ENCODE peak calls at places on chromosomes 6 and 20, in six cellular contexts. N is activated CD8-positive, alpha-beta memory T cell treated with anti-CD3 and anti-CD28 coated beads for 48 hours; L is activated T-helper 1 cell treated with Interleukin-2 at 50 U/mL for 16 hours; Z is astrocyte of the spinal cord; K is stimulated activated CD4-positive, alpha-beta T cell treated with anti-CD3 and anti-CD28 coated beads, Interleukin-2, amount 100 ng/mL, for 24 hours; H is nephron progenitor cell. R is an unnamed sample.

GRCh38 chr20:1809611-1810510 is 85.3 kb upstream of the SIRPA start:
- DNase-seq in Z (peak; percentile 49), K (no peak), N (no peak), L (no peak), H (no peak), R (no peak)

GRCh38 chr20:20207291-20207690 is 155.0 kb downstream of the CFAP61 start:
- DNase-seq in L (no peak), H (no peak), Z (no peak), N (no peak), K (no peak), R (no peak)

GRCh38 chr6:6918216-6918983 is 189.4 kb upstream of the RREB1 start:
- DNase-seq in Z (peak; percentile 54), N (peak; percentile 58), H (no peak), L (no peak), K (peak; percentile 82), R (peak; percentile 38)

GRCh38 chr6:33802186-33803061 is 1.4 kb downstream of the MLN start:
- DNase-seq in N (no peak), H (no peak), K (no peak), L (no peak), Z (peak; percentile 15), R (no peak)

GRCh38 chr6:79257381-79258205 is 23.1 kb upstream of the HMGN3 start:
- DNase-seq in H (no peak), K (no peak), L (no peak), N (no peak), Z (peak; percentile 40), R (no peak)

GRCh38 chr20:51695574-51696303 is 72.5 kb downstream of the ATP9A start:
- DNase-seq in H (no peak), K (peak; percentile 21), N (no peak), Z (peak; percentile 74), L (no peak), R (no peak)

GRCh38 chr20:50328996-50329898 is 138.6 kb downstream of the CEBPB start:
- DNase-seq in H (no peak), N (no peak), Z (no peak), K (no peak), L (no peak), R (no peak)

GRCh38 chr20:8557711-8558110 is 425.6 kb downstream of the PLCB1 start:
- DNase-seq in L (no peak), H (no peak), K (no peak), N (no peak), Z (peak; percentile 39), R (no peak)

GRCh38 chr6:151359486-151359885 is 31.9 kb downstream of the ZBTB2 start:
- DNase-seq in N (no peak), L (no peak), K (no peak), H (no peak), Z (no peak), R (no peak)

GRCh38 chr20:56005389-56005715 is at the start of gene CBLN4:
- DNase-seq in N (no peak), Z (no peak), K (no peak), H (no peak), L (no peak), R (no peak)

GRCh38 chr20:64050261-64051032 is 1.0 kb upstream of the SOX18 start:
- DNase-seq in K (no peak), H (no peak), N (no peak), L (no peak), Z (no peak), R (no peak)

GRCh38 chr6:136123464-136123863 is 126.6 kb downstream of the MTFR2 start:
- DNase-seq in K (no peak), L (no peak), H (no peak), Z (no peak), N (no peak), R (no peak)

GRCh38 chr20:64212750-64213149 is 42.8 kb upstream of the PCMTD2 start:
- DNase-seq in K (no peak), Z (peak; percentile 29), L (no peak), H (no peak), N (no peak), R (no peak)

GRCh38 chr6:2396856-2397640 is 151.6 kb upstream of the GMDS start:
- DNase-seq in L (no peak), N (no peak), H (no peak), Z (peak; percentile 73), K (no peak), R (no peak)

GRCh38 chr6:160247457-160247883 is 11.2 kb downstream of the SLC22A2 start:
- DNase-seq in Z (no peak), N (no peak), K (no peak), L (no peak), H (no peak), R (no peak)

GRCh38 chr6:34514593-34515472 is 41.3 kb downstream of the SPDEF start:
- DNase-seq in L (no peak), Z (peak; percentile 37), N (no peak), K (no peak), H (peak; percentile 83), R (no peak)

GRCh38 chr6:118748311-118749062 is 97.1 kb upstream of the CEP85L start:
- DNase-seq in K (no peak), H (no peak), Z (peak; percentile 72), L (no peak), N (no peak), R (no peak)

GRCh38 chr6:21496749-21497148 is 96.8 kb upstream of the SOX4 start:
- DNase-seq in K (no peak), H (no peak), N (no peak), L (no peak), Z (no peak), R (no peak)

GRCh38 chr6:2403546-2403945 is 158.1 kb upstream of the GMDS start:
- DNase-seq in K (no peak), L (no peak), H (no peak), Z (no peak), N (no peak), R (no peak)

GRCh38 chr20:38825901-38826625 is 20.6 kb downstream of the PPP1R16B start:
- DNase-seq in K (peak; percentile 5), L (no peak), N (no peak), H (peak; percentile 33), Z (peak; percentile 62), R (no peak)

GRCh38 chr20:19764207-19764606 is 6.1 kb downstream of the RIN2 start:
- DNase-seq in H (no peak), L (no peak), K (no peak), Z (no peak), N (no peak), R (no peak)

GRCh38 chr20:38935285-38935684 is 9.1 kb downstream of the FAM83D start:
- DNase-seq in K (no peak), L (no peak), H (no peak), N (no peak), Z (peak; percentile 4), R (no peak)